ENCODE peak calls at places on chromosome 22, in seven cellular contexts. X is iPS DF 6.9; I is activated T-cell treated with anti-CD3 and anti-CD28 coated beads, Interleukin-2, amount 50 U/mL, for 72 hours; D is BE2C; U is A549; W is stimulated activated naive B cell treated with anti-CD40 and anti-IgM and Interleukin-4, amounts not matched to agents 10 μg/mL and 1 μg/mL and 100 μg/mL, for 72 hours; T is ovary. O is an unnamed sample.

GRCh38 chr22:28904211-28904808 is 20.9 kb downstream of the ZNRF3 start:
- DNase-seq in X (no peak), I (no peak), D (no peak), U (no peak), W (no peak), T (no peak), O (no peak)

GRCh38 chr22:37273126-37273845 is 9.0 kb upstream of the CYTH4 start:
- DNase-seq in X (no peak), I (peak; percentile 71), D (no peak), U (no peak), W (no peak), T (no peak), O (no peak)

GRCh38 chr22:36352775-36353507 is 34.8 kb downstream of the MYH9 start:
- DNase-seq in X (no peak), I (no peak), D (no peak), U (peak; percentile 78), W (no peak), T (peak; percentile 83), O (no peak)

GRCh38 chr22:30575011-30575671 is 676 bp upstream of the GAL3ST1 start:
- DNase-seq in X (no peak), I (no peak), D (peak; percentile 75), U (no peak), W (no peak), T (peak; percentile 42), O (no peak)

GRCh38 chr22:38314992-38315800 is 2.0 kb downstream of the CSNK1E start:
- DNase-seq in X (no peak), I (peak; percentile 23), D (no peak), U (no peak), W (no peak), T (peak; percentile 62), O (no peak)

GRCh38 chr22:20651286-20651685 is 122.6 kb upstream of the SERPIND1 start:
- DNase-seq in X (no peak), I (no peak), D (no peak), U (no peak), W (no peak), T (no peak), O (no peak)

GRCh38 chr22:45516163-45516562 is 13.5 kb downstream of the FBLN1 start:
- DNase-seq in X (no peak), I (no peak), D (no peak), U (no peak), W (no peak), T (no peak), O (no peak)

GRCh38 chr22:39598017-39598965 is 27.7 kb downstream of the CACNA1I start:
- DNase-seq in X (peak; percentile 64), I (peak; percentile 75), D (peak; percentile 84), U (peak; percentile 40), W (no peak), T (peak; percentile 33), O (peak; percentile 28)

GRCh38 chr22:27986937-27987336 is 67.9 kb upstream of the PITPNB start:
- DNase-seq in X (no peak), I (no peak), D (no peak), U (no peak), W (no peak), T (no peak), O (no peak)

GRCh38 chr22:29156507-29156906 is 49.2 kb upstream of the EMID1 start:
- DNase-seq in X (no peak), I (no peak), D (no peak), U (no peak), W (no peak), T (peak; percentile 22), O (no peak)

GRCh38 chr22:45341503-45341902 is 31.8 kb downstream of the FAM118A start:
- DNase-seq in X (no peak), I (peak; percentile 55), D (no peak), U (no peak), W (no peak), T (no peak), O (no peak)

GRCh38 chr22:21741790-21742189 is 6.2 kb upstream of the YPEL1 start:
- DNase-seq in X (no peak), I (no peak), D (no peak), U (no peak), W (no peak), T (no peak), O (no peak)

GRCh38 chr22:20395181-20395896 is 1.4 kb downstream of the ZNF74 start:
- DNase-seq in X (no peak), I (no peak), D (no peak), U (no peak), W (no peak), T (no peak), O (no peak)

GRCh38 chr22:46088541-46089311 is 61.6 kb upstream of the PPARA start:
- DNase-seq in X (no peak), I (no peak), D (peak; percentile 37), U (no peak), W (no peak), T (peak; percentile 63), O (no peak)

O was measured in iPS DF 19.7.